ENCODE peak calls at places on chromosomes 3 and 15, in seven cellular contexts. J is Peyer's patch, H is epithelial cell of esophagus, P is NB4, R is germinal center, D is neural crest cell, S is KBM-7. L is an unnamed sample.
A peak's percentile ranks its signal among the peaks of the same experiment; 100 is the strongest.

GRCh38 chr3:175608351-175608750 is 749.2 kb downstream of the NAALADL2 start:
- DNase-seq in D (no peak), J (no peak), R (no peak), P (no peak), H (no peak), S (no peak), L (no peak)

GRCh38 chr15:92617197-92618037 is 38.2 kb downstream of the FAM174B start:
- DNase-seq in S (no peak), H (no peak), R (no peak), P (no peak), D (no peak), J (no peak), L (no peak)

GRCh38 chr3:58998476-58999117 is 51.2 kb downstream of the CFAP20DC start:
- DNase-seq in S (no peak), D (no peak), H (peak; percentile 100), J (no peak), P (no peak), R (no peak), L (no peak)

GRCh38 chr3:154304116-154304786 is 20.0 kb downstream of the DHX36 start:
- DNase-seq in R (no peak), D (no peak), P (no peak), J (no peak), H (peak; percentile 63), S (no peak), L (no peak)

GRCh38 chr3:183697610-183698317 is at the start of gene YEATS2:
- DNase-seq in R (peak; percentile 95), H (peak; percentile 65), S (peak; percentile 69), P (peak; percentile 81), D (peak; percentile 63), J (peak; percentile 53), L (peak; percentile 97)

GRCh38 chr15:69467636-69468035 is 15.0 kb downstream of the RPLP1 start:
- DNase-seq in H (peak; percentile 24), S (no peak), P (no peak), D (no peak), R (no peak), J (no peak), L (no peak)

GRCh38 chr15:99100245-99101173 is 4.4 kb upstream of the SYNM start:
- DNase-seq in J (peak; percentile 24), R (peak; percentile 25), D (peak; percentile 87), H (peak; percentile 73), S (peak; percentile 63), P (peak; percentile 75), L (peak; percentile 68)

GRCh38 chr15:82935382-82935781 is 17.1 kb downstream of the HOMER2 start:
- DNase-seq in P (no peak), R (no peak), D (no peak), S (no peak), J (no peak), H (no peak), L (no peak)

GRCh38 chr15:98951004-98951403 is 56.6 kb downstream of the PGPEP1L start:
- DNase-seq in R (no peak), H (no peak), D (no peak), J (no peak), S (no peak), P (no peak), L (no peak)

GRCh38 chr15:100919481-100920405 is 586 bp downstream of the LRRK1 start:
- DNase-seq in D (no peak), R (peak; percentile 57), P (peak; percentile 63), S (peak; percentile 43), H (peak; percentile 44), J (peak; percentile 31), L (peak; percentile 65)

GRCh38 chr3:121998030-121998580 is 23.9 kb downstream of the ILDR1 start:
- DNase-seq in J (no peak), S (peak; percentile 92), P (peak; percentile 82), R (no peak), D (no peak), H (peak; percentile 65), L (no peak)

GRCh38 chr3:65080432-65080831 is 392.6 kb upstream of the ADAMTS9 start:
- DNase-seq in R (no peak), S (no peak), P (no peak), H (no peak), J (no peak), D (no peak), L (no peak)

GRCh38 chr15:25890532-25890931 is 27.4 kb upstream of the ATP10A start:
- DNase-seq in H (no peak), D (no peak), S (no peak), J (no peak), R (no peak), P (no peak), L (no peak)

GRCh38 chr3:193040836-193041672 is 123.4 kb upstream of the MB21D2 start:
- DNase-seq in D (no peak), S (peak; percentile 58), R (peak; percentile 11), J (no peak), P (peak; percentile 18), H (peak; percentile 70), L (peak; percentile 62)

GRCh38 chr15:68383161-68384074 is 48.5 kb downstream of the ITGA11 start:
- DNase-seq in P (peak; percentile 66), J (no peak), D (peak; percentile 30), R (peak; percentile 70), S (peak; percentile 89), H (peak; percentile 59), L (peak; percentile 80)

GRCh38 chr3:100754563-100755334 is 45.5 kb downstream of the TFG start:
- DNase-seq in H (no peak), R (no peak), S (no peak), P (no peak), D (no peak), J (no peak), L (no peak)

GRCh38 chr15:62618432-62618831 is 424.1 kb upstream of the TPM1 start:
- DNase-seq in J (no peak), S (no peak), D (no peak), R (no peak), H (peak; percentile 73), P (no peak), L (no peak)

GRCh38 chr3:36364260-36364659 is 16.0 kb upstream of the STAC start:
- DNase-seq in J (no peak), H (no peak), S (no peak), P (no peak), D (no peak), R (no peak), L (no peak)

GRCh38 chr15:101366853-101367252 is 71.8 kb upstream of the SNRPA1 start:
- DNase-seq in P (peak; percentile 9), J (no peak), H (no peak), D (no peak), S (no peak), R (no peak), L (no peak)

GRCh38 chr15:60000113-60000823 is 3.8 kb upstream of the FOXB1 start:
- DNase-seq in S (no peak), D (no peak), J (no peak), H (no peak), P (no peak), R (no peak), L (peak; percentile 17)

GRCh38 chr3:76131396-76132153 is 346.2 kb upstream of the ZNF717 start:
- DNase-seq in J (no peak), S (no peak), P (no peak), R (no peak), H (no peak), D (no peak), L (no peak)

L was measured in GM13977.